ENCODE peak calls at places on chromosomes 12 and 14, in eight cellular contexts. S, Z, T, U, N, G, H and M are unnamed samples. For H3K4me1 and H3K27me3, the result is how much of the 10 kb centered on the place peaks cover.

GRCh38 chr14:20631821-20632389 is 9.6 kb downstream of the OR6S1 start:
- DNase-seq in U (peak), Z (no peak), S (peak), T (peak), N (no peak), G (peak), H (peak), M (no peak)

GRCh38 chr12:107523760-107524558 is 161.6 kb upstream of the PWP1 start:
- DNase-seq in H (no peak), T (no peak), S (no peak), N (no peak), Z (no peak), G (no peak), U (no peak), M (no peak)

GRCh38 chr14:28596336-28596735 is 170.3 kb upstream of the FOXG1 start:
- DNase-seq in G (peak), T (no peak), Z (no peak), U (no peak), N (no peak), H (no peak), S (no peak), M (no peak)

GRCh38 chr14:106200539-106201310 is 674.3 kb downstream of the TMEM121 start:
- DNase-seq in T (no peak), N (peak), Z (no peak), S (no peak), G (no peak), U (no peak), H (no peak), M (no peak)

GRCh38 chr12:22082190-22082701 is 36.2 kb downstream of the CMAS start:
- DNase-seq in U (no peak), H (no peak), T (no peak), Z (no peak), S (peak), N (no peak), G (no peak), M (no peak)

GRCh38 chr12:119913931-119914330 is 36.8 kb upstream of the CIT start:
- DNase-seq in S (no peak), N (no peak), Z (no peak), U (no peak), T (no peak), H (no peak), G (no peak), M (no peak)

GRCh38 chr12:120639771-120640721 is at the start of gene CABP1:
- DNase-seq in G (no peak), U (peak), Z (no peak), N (peak), H (peak), S (peak), T (no peak), M (peak)

GRCh38 chr12:65511134-65511912 is 232.8 kb downstream of the MSRB3 start:
- DNase-seq in H (no peak), Z (no peak), U (peak), N (no peak), G (no peak), T (peak), S (no peak), M (no peak)

GRCh38 chr12:2691340-2692111 is 103.2 kb upstream of the FKBP4 start:
- DNase-seq in U (peak), Z (no peak), S (no peak), H (peak), T (no peak), G (no peak), N (peak), M (no peak)

GRCh38 chr12:53659609-53660008 is 16.3 kb downstream of the ATP5MC2 start:
- DNase-seq in N (no peak), Z (no peak), G (no peak), T (no peak), U (no peak), S (no peak), H (no peak), M (no peak)

GRCh38 chr14:79745046-79745445 is 466.3 kb downstream of the DIO2 start:
- DNase-seq in S (no peak), G (no peak), Z (no peak), T (no peak), H (no peak), N (no peak), U (no peak), M (no peak)

GRCh38 chr12:132886529-132887477 is 602 bp downstream of the CHFR start:
- DNase-seq in U (peak), H (no peak), G (no peak), N (no peak), T (peak), S (no peak), Z (no peak), M (no peak)

GRCh38 chr14:20469890-20470858 is 968 bp downstream of the PNP start:
- DNase-seq in N (peak), U (peak), T (peak), S (no peak), Z (peak), G (peak), H (peak), M (peak)

GRCh38 chr14:68730811-68731425 is 61.9 kb downstream of the ZFP36L1 start:
- DNase-seq in N (no peak), S (no peak), H (no peak), U (no peak), G (no peak), T (no peak), Z (no peak), M (no peak)

GRCh38 chr14:60266021-60266937 is 17.3 kb downstream of the PPM1A start:
- DNase-seq in S (no peak), Z (no peak), H (no peak), U (no peak), G (peak), T (no peak), N (no peak), M (no peak)

GRCh38 chr12:132015686-132016430 is 66.1 kb downstream of the EP400 start:
- DNase-seq in S (peak), Z (no peak), G (no peak), H (no peak), T (no peak), U (no peak), N (no peak), M (no peak)

GRCh38 chr14:24513009-24513408 is 4.9 kb upstream of the CMA1 start:
- DNase-seq in U (no peak), N (no peak), G (no peak), T (no peak), S (no peak), H (no peak), Z (no peak), M (no peak)

GRCh38 chr12:96425321-96425720 is 25.1 kb upstream of the CDK17 start:
- DNase-seq in N (no peak), U (no peak), H (no peak), S (no peak), Z (no peak), T (no peak), G (peak), M (no peak)

GRCh38 chr12:109461846-109462766 is 15.0 kb downstream of the KCTD10 start:
- DNase-seq in N (no peak), G (peak), T (peak), Z (no peak), U (peak), H (peak), S (peak), M (no peak)

GRCh38 chr12:113861708-113862312 is 104.3 kb downstream of the RBM19 start:
- DNase-seq in G (no peak), Z (no peak), H (no peak), S (no peak), T (no peak), U (no peak), N (no peak), M (no peak)

GRCh38 chr12:53754196-53754595 is 2.4 kb upstream of the CISTR start:
- DNase-seq in H (no peak), T (no peak), S (no peak), N (no peak), G (no peak), U (no peak), Z (no peak), M (no peak)

GRCh38 chr12:24778486-24779304 is 170.2 kb downstream of the BCAT1 start:
- DNase-seq in S (no peak), T (no peak), N (no peak), H (no peak), G (peak), Z (peak), U (peak), M (no peak)

GRCh38 chr12:119145367-119145766 is 33.4 kb upstream of the HSPB8 start:
- DNase-seq in G (no peak), Z (no peak), T (no peak), H (no peak), U (no peak), N (no peak), S (no peak), M (no peak)

GRCh38 chr12:62268956-62269355 is 8.8 kb downstream of the USP15 start:
- DNase-seq in G (peak), S (no peak), Z (no peak), N (no peak), U (no peak), H (no peak), T (no peak), M (no peak)

GRCh38 chr14:52059614-52060013 is 9.2 kb downstream of the NID2 start:
- DNase-seq in Z (no peak), U (no peak), G (no peak), T (no peak), N (no peak), S (no peak), H (no peak), M (no peak)

GRCh38 chr12:58922849-58923248 is 2.5 kb upstream of the LRIG3 start:
- DNase-seq in G (peak), Z (no peak), H (no peak), N (no peak), T (no peak), S (no peak), U (no peak), M (no peak)

GRCh38 chr14:97710726-97711125 is 913.5 kb downstream of the VRK1 start:
- DNase-seq in T (no peak), G (peak), N (no peak), Z (no peak), S (no peak), H (no peak), U (no peak), M (no peak)

GRCh38 chr12:82507656-82508055 is 149.3 kb downstream of the METTL25 start:
- DNase-seq in H (no peak), N (no peak), T (no peak), U (no peak), S (no peak), Z (no peak), G (no peak), M (no peak)

GRCh38 chr12:28872654-28873268 is 276.3 kb upstream of the FAR2 start:
- DNase-seq in Z (peak), G (peak), U (peak), N (no peak), S (no peak), T (peak), H (no peak), M (no peak)

GRCh38 chr14:102121567-102121966 is 18.1 kb upstream of the WDR20 start:
- DNase-seq in U (no peak), T (no peak), Z (no peak), H (no peak), G (no peak), N (no peak), S (no peak), M (no peak)

GRCh38 chr12:50934981-50935807 is 17.1 kb upstream of the HIGD1C start:
- DNase-seq in T (no peak), N (no peak), S (no peak), H (no peak), G (no peak), Z (no peak), U (no peak), M (no peak)

GRCh38 chr14:104689620-104690265 is 325 bp downstream of the INF2 start:
- DNase-seq in Z (no peak), N (no peak), H (no peak), S (no peak), G (peak), T (no peak), U (no peak), M (no peak)
- H3K4me1 ChIP-seq in Z (half or more), N (under half), H (under half), S (under half), G (half or more), T (half or more), U (under half), M (half or more)

GRCh38 chr12:12759234-12759915 is 26.1 kb upstream of the APOLD1 start:
- DNase-seq in U (no peak), Z (peak), H (no peak), G (no peak), N (no peak), T (no peak), S (no peak), M (no peak)

GRCh38 chr12:12757121-12757520 is 28.3 kb upstream of the APOLD1 start:
- DNase-seq in S (no peak), G (no peak), H (no peak), Z (no peak), T (no peak), U (no peak), N (no peak), M (no peak)

DNA sequence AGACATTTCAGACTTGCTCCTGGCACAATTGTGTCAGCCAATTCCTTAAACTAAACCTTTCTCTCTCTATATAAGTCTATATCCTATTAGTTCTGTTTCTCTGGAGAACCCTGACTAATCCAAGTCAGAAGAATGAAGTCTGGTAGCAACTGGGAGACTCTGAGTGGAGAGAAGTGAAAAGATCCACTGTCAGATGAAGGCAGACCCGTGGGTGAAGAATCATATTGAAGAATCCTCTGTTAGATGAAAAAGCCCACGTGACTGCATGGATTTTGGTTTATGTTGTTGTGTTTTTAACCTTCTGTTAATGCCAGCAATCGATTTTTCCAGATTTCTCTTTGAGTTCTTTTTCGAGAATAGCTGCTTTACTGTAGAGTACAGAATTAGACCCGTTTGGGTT is 29.5 kb upstream of the APOLD1 start:
- DNase-seq in N (no peak), U (no peak), S (no peak), T (no peak), H (no peak), G (no peak), Z (no peak), M (no peak)
- H3K4me3 ChIP-seq in N (no peak), U (no peak), S (no peak), T (no peak), H (no peak), G (no peak), Z (no peak), M (no peak)

GRCh38 chr14:61399365-61399764 is 78.0 kb downstream of the PRKCH start:
- DNase-seq in Z (no peak), H (no peak), T (no peak), N (no peak), S (no peak), G (no peak), U (no peak), M (no peak)
- H3K27me3 ChIP-seq in Z (under half), H (under half), T (under half), N (under half), S (under half), G (under half), U (under half), M (under half)

DNA sequence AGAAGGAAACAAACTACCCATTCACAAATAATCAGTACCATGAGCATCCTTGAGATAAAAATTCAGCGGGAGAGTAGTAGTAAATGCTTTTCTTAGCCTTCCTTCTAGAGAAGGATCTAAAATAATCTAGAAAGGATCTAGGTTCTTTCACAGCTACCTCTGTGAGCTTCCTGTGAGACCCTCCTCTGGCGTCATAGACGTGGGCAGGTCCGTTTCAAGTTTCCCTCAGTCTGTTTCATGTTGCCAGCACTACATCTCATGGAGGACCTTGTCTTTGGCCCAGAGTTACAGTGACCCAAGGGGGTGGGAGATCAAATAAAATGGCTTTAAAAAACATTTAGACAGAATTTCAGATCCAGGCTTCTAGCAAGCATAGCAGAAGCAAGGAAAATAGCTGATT is 13.6 kb downstream of the DAAM1 start:
- DNase-seq in U (no peak), N (no peak), H (no peak), G (no peak), Z (no peak), T (no peak), S (no peak), M (no peak)
- H3K4me1 ChIP-seq in U (under half), N (under half), H (under half), G (under half), Z (under half), T (half or more), S (under half), M (under half)

DNA sequence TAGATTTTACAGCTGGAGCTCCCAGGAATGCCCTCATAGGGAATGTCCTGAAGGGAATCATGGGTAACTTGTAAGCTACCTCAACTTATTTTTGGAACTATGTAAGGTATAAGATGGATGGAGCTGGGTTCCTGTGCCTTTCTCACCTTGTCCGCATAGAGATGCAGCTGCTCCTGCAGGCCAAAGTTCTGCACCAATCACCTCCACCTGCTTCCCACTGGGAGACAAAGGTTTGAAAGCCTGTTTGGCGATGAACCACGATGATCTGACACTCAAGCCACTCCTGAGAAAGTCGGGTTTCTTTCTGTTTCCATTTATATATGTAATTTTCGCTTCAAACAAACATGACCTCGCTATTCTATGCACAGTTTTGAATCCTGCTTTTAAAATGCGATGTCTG is 604 bp upstream of the AKAP5 start:
- DNase-seq in N (no peak), U (no peak), H (no peak), S (no peak), G (peak), Z (no peak), T (no peak), M (no peak)
- H3K4me3 ChIP-seq in N (peak), U (peak), H (peak), S (peak), G (peak), Z (peak), T (peak), M (peak)